ENCODE peak calls at places on chromosomes 13 and 19, in six cellular contexts. U, Z, Y, J, P and W are unnamed samples.

GRCh38 chr13:98327326-98328314 is 150.6 kb upstream of the RNF113B start:
- DNase-seq in U (no peak), Z (peak), Y (peak), J (no peak), P (no peak), W (no peak)

GRCh38 chr19:41584260-41584810 is 8.4 kb downstream of the CEACAM21 start:
- DNase-seq in U (no peak), Z (no peak), Y (no peak), J (no peak), P (no peak), W (no peak)

GRCh38 chr13:54934121-54934520 is 1905.5 kb downstream of the OLFM4 start:
- DNase-seq in U (no peak), Z (no peak), Y (no peak), J (no peak), P (no peak), W (no peak)

GRCh38 chr13:44437356-44438233 is 64.0 kb downstream of the SERP2 start:
- DNase-seq in U (no peak), Z (peak), Y (peak), J (no peak), P (no peak), W (no peak)

GRCh38 chr13:109348514-109349340 is 437.7 kb downstream of the IRS2 start:
- DNase-seq in U (no peak), Z (no peak), Y (peak), J (no peak), P (no peak), W (peak)

GRCh38 chr19:52638601-52639000 is 446 bp upstream of the ZNF83 start:
- DNase-seq in U (no peak), Z (no peak), Y (no peak), J (peak), P (no peak), W (no peak)

GRCh38 chr13:100301418-100301817 is 212.5 kb downstream of the PCCA start:
- DNase-seq in U (no peak), Z (peak), Y (peak), J (peak), P (no peak), W (no peak)

GRCh38 chr19:33100894-33101644 is 20.1 kb downstream of the GPATCH1 start:
- DNase-seq in U (no peak), Z (no peak), Y (no peak), J (no peak), P (no peak), W (no peak)

GRCh38 chr13:85170372-85170771 is 628.8 kb downstream of the SLITRK6 start:
- DNase-seq in U (no peak), Z (no peak), Y (no peak), J (no peak), P (no peak), W (no peak)

GRCh38 chr19:48489608-48490216 is 20.5 kb downstream of the CYTH2 start:
- DNase-seq in U (peak), Z (peak), Y (peak), J (peak), P (peak), W (no peak)

GRCh38 chr19:4279530-4280422 is 710 bp downstream of the SHD start:
- DNase-seq in U (no peak), Z (peak), Y (no peak), J (peak), P (no peak), W (no peak)

GRCh38 chr19:37346091-37346490 is 24.8 kb upstream of the ZNF527 start:
- DNase-seq in U (no peak), Z (peak), Y (no peak), J (no peak), P (no peak), W (no peak)

GRCh38 chr13:113802090-113802531 is 43.1 kb downstream of the TMEM255B start:
- DNase-seq in U (peak), Z (peak), Y (peak), J (peak), P (no peak), W (no peak)

GRCh38 chr13:24672141-24673132 is 7.8 kb upstream of the ATP12A start:
- DNase-seq in U (no peak), Z (peak), Y (no peak), J (no peak), P (no peak), W (no peak)

GRCh38 chr19:18775586-18776287 is 15.4 kb downstream of the COMP start:
- DNase-seq in U (no peak), Z (no peak), Y (peak), J (no peak), P (no peak), W (peak)

GRCh38 chr13:114173753-114174152 is 5.3 kb upstream of the CFAP97D2 start:
- DNase-seq in U (no peak), Z (no peak), Y (peak), J (no peak), P (no peak), W (no peak)

GRCh38 chr19:42279902-42280760 is 11.1 kb downstream of the CIC start:
- DNase-seq in U (peak), Z (peak), Y (peak), J (peak), P (peak), W (peak)

GRCh38 chr19:42207767-42208259 is 9.7 kb downstream of the DEDD2 start:
- DNase-seq in U (no peak), Z (no peak), Y (peak), J (no peak), P (no peak), W (peak)

GRCh38 chr19:35214766-35215422 is 13.6 kb downstream of the FAM187B start:
- DNase-seq in U (no peak), Z (no peak), Y (no peak), J (no peak), P (no peak), W (no peak)